ENCODE peak calls at places on chromosomes 7 and 10, in six cellular contexts. One of them, this sample, is unnamed.

GRCh38 chr7:41584746-41585145 is 118.1 kb downstream of the INHBA start:
- DNase-seq in GM20000: no peak
- DNase-seq in activated CD8-positive, alpha-beta T cell treated with anti-CD3 and anti-CD28 coated beads for 36 hours: no peak
- DNase-seq in GM13976: no peak
- DNase-seq in esophagus squamous epithelium: no peak
- DNase-seq in H9: no peak
- DNase-seq in this sample: no peak

GRCh38 chr7:45584261-45585210 is 10.4 kb downstream of the ADCY1 start:
- DNase-seq in GM20000: no peak
- DNase-seq in activated CD8-positive, alpha-beta T cell treated with anti-CD3 and anti-CD28 coated beads for 36 hours: no peak
- DNase-seq in GM13976: no peak
- DNase-seq in esophagus squamous epithelium: no peak
- DNase-seq in H9: no peak
- DNase-seq in this sample: no peak

GRCh38 chr7:16874061-16874460 is 7.7 kb downstream of the AGR3 start:
- DNase-seq in GM20000: no peak
- DNase-seq in activated CD8-positive, alpha-beta T cell treated with anti-CD3 and anti-CD28 coated beads for 36 hours: no peak
- DNase-seq in GM13976: no peak
- DNase-seq in esophagus squamous epithelium: no peak
- DNase-seq in H9: no peak
- DNase-seq in this sample: no peak

GRCh38 chr7:98284335-98285036 is 3.0 kb downstream of the BRI3 start:
- DNase-seq in GM20000: no peak
- DNase-seq in activated CD8-positive, alpha-beta T cell treated with anti-CD3 and anti-CD28 coated beads for 36 hours: no peak
- DNase-seq in GM13976: no peak
- DNase-seq in esophagus squamous epithelium: no peak
- DNase-seq in H9: peak
- DNase-seq in this sample: peak

GRCh38 chr7:131249003-131249402 is 78.7 kb upstream of the MKLN1 start:
- DNase-seq in GM20000: no peak
- DNase-seq in activated CD8-positive, alpha-beta T cell treated with anti-CD3 and anti-CD28 coated beads for 36 hours: no peak
- DNase-seq in GM13976: no peak
- DNase-seq in esophagus squamous epithelium: no peak
- DNase-seq in H9: no peak
- DNase-seq in this sample: no peak

GRCh38 chr7:1591876-1592275 is 22.0 kb upstream of the PSMG3 start:
- DNase-seq in GM20000: no peak
- DNase-seq in activated CD8-positive, alpha-beta T cell treated with anti-CD3 and anti-CD28 coated beads for 36 hours: peak
- DNase-seq in GM13976: no peak
- DNase-seq in esophagus squamous epithelium: no peak
- DNase-seq in H9: no peak
- DNase-seq in this sample: no peak

GRCh38 chr7:106568680-106569499 is 92.1 kb downstream of the CCDC71L start:
- DNase-seq in GM20000: no peak
- DNase-seq in activated CD8-positive, alpha-beta T cell treated with anti-CD3 and anti-CD28 coated beads for 36 hours: peak
- DNase-seq in GM13976: no peak
- DNase-seq in esophagus squamous epithelium: no peak
- DNase-seq in H9: peak
- DNase-seq in this sample: peak

GRCh38 chr10:59631882-59632281 is 77.8 kb downstream of the SLC16A9 start:
- DNase-seq in GM20000: no peak
- DNase-seq in activated CD8-positive, alpha-beta T cell treated with anti-CD3 and anti-CD28 coated beads for 36 hours: no peak
- DNase-seq in GM13976: no peak
- DNase-seq in esophagus squamous epithelium: no peak
- DNase-seq in H9: no peak
- DNase-seq in this sample: no peak

GRCh38 chr10:69057261-69057950 is 30.5 kb upstream of the SRGN start:
- DNase-seq in GM20000: no peak
- DNase-seq in activated CD8-positive, alpha-beta T cell treated with anti-CD3 and anti-CD28 coated beads for 36 hours: peak
- DNase-seq in GM13976: no peak
- DNase-seq in esophagus squamous epithelium: no peak
- DNase-seq in H9: peak
- DNase-seq in this sample: no peak

GRCh38 chr10:101571573-101571925 is 16.5 kb downstream of the POLL start:
- DNase-seq in GM20000: no peak
- DNase-seq in activated CD8-positive, alpha-beta T cell treated with anti-CD3 and anti-CD28 coated beads for 36 hours: no peak
- DNase-seq in GM13976: no peak
- DNase-seq in esophagus squamous epithelium: no peak
- DNase-seq in H9: no peak
- DNase-seq in this sample: no peak

GRCh38 chr7:9200666-9201065 is 767.3 kb downstream of the NXPH1 start:
- DNase-seq in GM20000: no peak
- DNase-seq in activated CD8-positive, alpha-beta T cell treated with anti-CD3 and anti-CD28 coated beads for 36 hours: no peak
- DNase-seq in GM13976: no peak
- DNase-seq in esophagus squamous epithelium: no peak
- DNase-seq in H9: no peak
- DNase-seq in this sample: no peak

GRCh38 chr10:88979153-88979562 is 11.4 kb upstream of the FAS start:
- DNase-seq in GM20000: no peak
- DNase-seq in activated CD8-positive, alpha-beta T cell treated with anti-CD3 and anti-CD28 coated beads for 36 hours: no peak
- DNase-seq in GM13976: no peak
- DNase-seq in esophagus squamous epithelium: no peak
- DNase-seq in H9: no peak
- DNase-seq in this sample: no peak

GRCh38 chr10:3339531-3339950 is 167.0 kb upstream of the PITRM1 start:
- DNase-seq in GM20000: no peak
- DNase-seq in activated CD8-positive, alpha-beta T cell treated with anti-CD3 and anti-CD28 coated beads for 36 hours: no peak
- DNase-seq in GM13976: no peak
- DNase-seq in esophagus squamous epithelium: no peak
- DNase-seq in H9: no peak
- DNase-seq in this sample: no peak

GRCh38 chr10:33460461-33461294 is 126.2 kb upstream of the NRP1 start:
- DNase-seq in GM20000: no peak
- DNase-seq in activated CD8-positive, alpha-beta T cell treated with anti-CD3 and anti-CD28 coated beads for 36 hours: no peak
- DNase-seq in GM13976: no peak
- DNase-seq in esophagus squamous epithelium: no peak
- DNase-seq in H9: no peak
- DNase-seq in this sample: peak

GRCh38 chr7:100801833-100802568 is 25.3 kb downstream of the EPHB4 start:
- DNase-seq in GM20000: no peak
- DNase-seq in activated CD8-positive, alpha-beta T cell treated with anti-CD3 and anti-CD28 coated beads for 36 hours: no peak
- DNase-seq in GM13976: peak
- DNase-seq in esophagus squamous epithelium: no peak
- DNase-seq in H9: peak
- DNase-seq in this sample: peak

GRCh38 chr7:88789480-88790064 is 6.0 kb downstream of the TEX47 start:
- DNase-seq in GM20000: peak
- DNase-seq in activated CD8-positive, alpha-beta T cell treated with anti-CD3 and anti-CD28 coated beads for 36 hours: no peak
- DNase-seq in GM13976: no peak
- DNase-seq in esophagus squamous epithelium: no peak
- DNase-seq in H9: no peak
- DNase-seq in this sample: peak

GRCh38 chr10:98361131-98361633 is 53.8 kb downstream of the PYROXD2 start:
- DNase-seq in GM20000: no peak
- DNase-seq in activated CD8-positive, alpha-beta T cell treated with anti-CD3 and anti-CD28 coated beads for 36 hours: peak
- DNase-seq in GM13976: no peak
- DNase-seq in esophagus squamous epithelium: peak
- DNase-seq in H9: peak
- DNase-seq in this sample: no peak

GRCh38 chr10:130934333-130935035 is 377.0 kb downstream of the TCERG1L start:
- DNase-seq in GM20000: no peak
- DNase-seq in activated CD8-positive, alpha-beta T cell treated with anti-CD3 and anti-CD28 coated beads for 36 hours: no peak
- DNase-seq in GM13976: no peak
- DNase-seq in esophagus squamous epithelium: no peak
- DNase-seq in H9: peak
- DNase-seq in this sample: no peak

DNA sequence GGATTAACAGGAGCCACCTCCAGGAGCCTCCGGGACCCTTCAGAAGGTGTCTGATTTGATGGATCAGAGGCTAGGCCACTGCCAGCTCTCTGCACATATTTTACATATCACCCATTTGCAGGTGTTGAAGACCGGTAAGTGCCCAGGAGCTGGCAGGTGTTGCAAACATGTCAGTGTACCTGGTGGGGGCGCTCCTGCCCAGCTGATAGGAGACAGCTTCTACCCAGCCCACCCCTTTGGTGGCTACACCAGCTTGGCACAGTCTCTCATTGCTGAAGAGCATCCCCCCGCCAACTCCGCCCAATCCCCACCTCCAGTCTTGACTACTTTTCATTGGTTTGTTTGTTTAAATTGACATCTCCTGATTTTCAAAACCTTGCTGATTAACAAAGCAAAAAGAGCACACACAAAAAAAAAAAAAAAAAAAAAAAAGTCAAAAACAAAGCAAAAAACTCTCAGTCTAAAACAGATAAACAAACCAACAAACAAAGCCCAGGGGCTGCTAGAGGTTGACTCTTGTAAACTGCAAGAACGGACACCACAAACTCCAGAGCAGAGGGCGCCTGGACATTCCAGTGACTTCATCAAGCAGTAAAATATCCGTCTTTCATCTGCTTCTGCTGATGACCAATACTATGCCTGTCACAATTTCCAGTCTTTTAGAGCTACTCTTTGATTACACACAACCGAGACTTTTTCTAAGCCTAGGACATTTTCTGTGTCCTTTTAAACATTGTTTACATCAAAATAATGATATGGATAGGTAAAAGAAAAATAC is 275.3 kb downstream of the NRG3 start:
- DNase-seq in GM20000: peak
- DNase-seq in activated CD8-positive, alpha-beta T cell treated with anti-CD3 and anti-CD28 coated beads for 36 hours: peak
- DNase-seq in GM13976: peak
- DNase-seq in esophagus squamous epithelium: no peak
- DNase-seq in H9: peak
- DNase-seq in this sample: peak
- TF ChIP-seq CTCF in GM20000: no peak
- TF ChIP-seq CTCF in activated CD8-positive, alpha-beta T cell treated with anti-CD3 and anti-CD28 coated beads for 36 hours: no peak
- TF ChIP-seq CTCF in GM13976: peak
- TF ChIP-seq CTCF in esophagus squamous epithelium: no peak
- TF ChIP-seq CTCF in H9: peak
- TF ChIP-seq CTCF in this sample: peak

GRCh38 chr10:123521076-123521475 is 145.1 kb upstream of the GPR26 start:
- DNase-seq in GM20000: no peak
- DNase-seq in activated CD8-positive, alpha-beta T cell treated with anti-CD3 and anti-CD28 coated beads for 36 hours: no peak
- DNase-seq in GM13976: no peak
- DNase-seq in esophagus squamous epithelium: no peak
- DNase-seq in H9: no peak
- DNase-seq in this sample: no peak

GRCh38 chr10:123521556-123521955 is 144.6 kb upstream of the GPR26 start:
- DNase-seq in GM20000: no peak
- DNase-seq in activated CD8-positive, alpha-beta T cell treated with anti-CD3 and anti-CD28 coated beads for 36 hours: no peak
- DNase-seq in GM13976: peak
- DNase-seq in esophagus squamous epithelium: no peak
- DNase-seq in H9: no peak
- DNase-seq in this sample: no peak

GRCh38 chr10:123519861-123520260 is 146.3 kb upstream of the GPR26 start:
- DNase-seq in GM20000: no peak
- DNase-seq in activated CD8-positive, alpha-beta T cell treated with anti-CD3 and anti-CD28 coated beads for 36 hours: no peak
- DNase-seq in GM13976: no peak
- DNase-seq in esophagus squamous epithelium: no peak
- DNase-seq in H9: no peak
- DNase-seq in this sample: no peak

GRCh38 chr10:123523833-123524232 is 142.3 kb upstream of the GPR26 start:
- DNase-seq in GM20000: no peak
- DNase-seq in activated CD8-positive, alpha-beta T cell treated with anti-CD3 and anti-CD28 coated beads for 36 hours: no peak
- DNase-seq in GM13976: no peak
- DNase-seq in esophagus squamous epithelium: no peak
- DNase-seq in H9: no peak
- DNase-seq in this sample: no peak

GRCh38 chr10:123522702-123523312 is 143.3 kb upstream of the GPR26 start:
- DNase-seq in GM20000: no peak
- DNase-seq in activated CD8-positive, alpha-beta T cell treated with anti-CD3 and anti-CD28 coated beads for 36 hours: no peak
- DNase-seq in GM13976: peak
- DNase-seq in esophagus squamous epithelium: no peak
- DNase-seq in H9: no peak
- DNase-seq in this sample: no peak
- TF ChIP-seq CTCF in GM20000: no peak
- TF ChIP-seq CTCF in activated CD8-positive, alpha-beta T cell treated with anti-CD3 and anti-CD28 coated beads for 36 hours: no peak
- TF ChIP-seq CTCF in GM13976: no peak
- TF ChIP-seq CTCF in esophagus squamous epithelium: no peak
- TF ChIP-seq CTCF in H9: no peak
- TF ChIP-seq CTCF in this sample: no peak

DNA sequence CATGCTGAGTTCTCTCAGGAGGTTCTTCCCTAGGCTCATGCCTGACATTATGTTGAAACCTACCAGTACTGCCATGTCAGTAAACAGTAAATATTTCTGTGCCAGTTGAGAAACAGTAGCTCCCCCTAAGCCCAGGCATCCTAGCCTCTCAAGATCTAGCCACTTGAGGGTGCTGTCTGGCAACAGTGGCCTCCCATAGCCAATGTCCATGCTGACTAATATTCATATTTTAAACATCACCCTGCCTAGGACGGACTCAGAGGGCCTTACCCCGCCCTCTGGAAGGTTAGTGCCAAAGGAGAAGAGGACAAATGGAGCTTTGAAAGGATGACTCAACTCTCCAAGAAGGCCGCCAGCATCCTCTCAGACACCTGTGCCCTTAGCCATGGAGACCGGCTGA is 7.7 kb downstream of the ACSM6 start:
- DNase-seq in GM20000: no peak
- DNase-seq in activated CD8-positive, alpha-beta T cell treated with anti-CD3 and anti-CD28 coated beads for 36 hours: no peak
- DNase-seq in GM13976: no peak
- DNase-seq in esophagus squamous epithelium: no peak
- DNase-seq in H9: no peak
- DNase-seq in this sample: no peak
- TF ChIP-seq CTCF in GM20000: no peak
- TF ChIP-seq CTCF in activated CD8-positive, alpha-beta T cell treated with anti-CD3 and anti-CD28 coated beads for 36 hours: no peak
- TF ChIP-seq CTCF in GM13976: no peak
- TF ChIP-seq CTCF in esophagus squamous epithelium: peak
- TF ChIP-seq CTCF in H9: peak
- TF ChIP-seq CTCF in this sample: no peak

GRCh38 chr10:30396708-30397107 is 37.3 kb upstream of the MAP3K8 start:
- DNase-seq in GM20000: no peak
- DNase-seq in activated CD8-positive, alpha-beta T cell treated with anti-CD3 and anti-CD28 coated beads for 36 hours: no peak
- DNase-seq in GM13976: no peak
- DNase-seq in esophagus squamous epithelium: no peak
- DNase-seq in H9: no peak
- DNase-seq in this sample: no peak

GRCh38 chr10:30396282-30396681 is 37.7 kb upstream of the MAP3K8 start:
- DNase-seq in GM20000: no peak
- DNase-seq in activated CD8-positive, alpha-beta T cell treated with anti-CD3 and anti-CD28 coated beads for 36 hours: no peak
- DNase-seq in GM13976: no peak
- DNase-seq in esophagus squamous epithelium: no peak
- DNase-seq in H9: no peak
- DNase-seq in this sample: no peak

GRCh38 chr10:30398193-30398592 is 35.8 kb upstream of the MAP3K8 start:
- DNase-seq in GM20000: no peak
- DNase-seq in activated CD8-positive, alpha-beta T cell treated with anti-CD3 and anti-CD28 coated beads for 36 hours: peak
- DNase-seq in GM13976: no peak
- DNase-seq in esophagus squamous epithelium: no peak
- DNase-seq in H9: no peak
- DNase-seq in this sample: no peak

GRCh38 chr10:30403494-30403893 is 30.5 kb upstream of the MAP3K8 start:
- DNase-seq in GM20000: no peak
- DNase-seq in activated CD8-positive, alpha-beta T cell treated with anti-CD3 and anti-CD28 coated beads for 36 hours: no peak
- DNase-seq in GM13976: no peak
- DNase-seq in esophagus squamous epithelium: no peak
- DNase-seq in H9: no peak
- DNase-seq in this sample: no peak

DNA sequence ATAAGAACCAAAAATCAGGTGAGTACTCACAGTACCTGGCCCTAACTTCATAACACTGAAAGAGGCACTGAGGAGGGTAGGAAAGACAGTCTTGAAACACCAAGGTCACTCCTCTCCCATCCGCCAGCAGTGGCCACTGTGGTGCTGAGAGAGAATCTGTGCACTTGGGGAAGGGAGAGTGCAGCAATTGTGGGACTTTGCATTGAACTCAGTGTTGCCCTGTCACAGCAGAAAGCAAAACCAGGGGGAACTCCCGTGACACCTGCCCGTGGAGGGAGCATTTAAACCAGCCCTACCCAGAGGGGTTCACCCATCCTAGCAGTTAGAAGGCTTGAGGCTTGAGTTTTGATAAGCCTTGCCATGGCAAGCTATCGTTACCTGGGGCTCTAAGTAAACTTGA is 35.2 kb upstream of the MAP3K8 start:
- DNase-seq in GM20000: no peak
- DNase-seq in activated CD8-positive, alpha-beta T cell treated with anti-CD3 and anti-CD28 coated beads for 36 hours: peak
- DNase-seq in GM13976: no peak
- DNase-seq in esophagus squamous epithelium: no peak
- DNase-seq in H9: no peak
- DNase-seq in this sample: no peak
- TF ChIP-seq CTCF in GM20000: no peak
- TF ChIP-seq CTCF in activated CD8-positive, alpha-beta T cell treated with anti-CD3 and anti-CD28 coated beads for 36 hours: no peak
- TF ChIP-seq CTCF in GM13976: no peak
- TF ChIP-seq CTCF in esophagus squamous epithelium: no peak
- TF ChIP-seq CTCF in H9: no peak
- TF ChIP-seq CTCF in this sample: no peak

This sample was measured in LNCaP clone FGC.